ENCODE peak calls at places on chromosomes 7 and 10, in ten cellular contexts. M, Z, O, E, L, P, S, N, G and B are unnamed samples.

GRCh38 chr7:55538538-55538937 is 33.8 kb downstream of the VOPP1 start:
- DNase-seq in E (no peak), O (no peak), G (peak), Z (peak), P (no peak), S (no peak), M (no peak), N (no peak), L (no peak), B (peak)

GRCh38 chr10:633279-634245 is 55.9 kb downstream of the DIP2C start:
- DNase-seq in S (no peak), Z (no peak), O (no peak), N (no peak), L (no peak), G (no peak), E (no peak), P (no peak), M (peak), B (no peak)

GRCh38 chr7:137970263-137970975 is 31.5 kb downstream of the CREB3L2 start:
- DNase-seq in L (no peak), Z (peak), O (no peak), P (no peak), M (no peak), S (no peak), E (no peak), G (peak), N (peak), B (peak)

GRCh38 chr7:92485267-92485892 is 7.6 kb upstream of the ERVW-1 start:
- DNase-seq in L (no peak), M (no peak), S (no peak), E (no peak), O (no peak), G (no peak), Z (no peak), N (no peak), P (no peak), B (no peak)

GRCh38 chr7:2967705-2968104 is 76.0 kb downstream of the CARD11 start:
- DNase-seq in O (no peak), M (no peak), S (no peak), E (no peak), G (no peak), N (no peak), P (no peak), Z (no peak), L (no peak), B (no peak)

GRCh38 chr7:27252935-27253333 is 10.3 kb downstream of the EVX1 start:
- DNase-seq in O (no peak), S (no peak), N (no peak), L (no peak), M (no peak), E (no peak), P (no peak), G (no peak), Z (no peak), B (no peak)

GRCh38 chr7:50779427-50779826 is 3.3 kb downstream of the GRB10 start:
- DNase-seq in L (no peak), E (no peak), N (no peak), O (no peak), G (no peak), Z (no peak), M (no peak), P (peak), S (no peak), B (no peak)

GRCh38 chr10:93267521-93267920 is 193.8 kb downstream of the CYP26A1 start:
- DNase-seq in P (peak), G (no peak), L (no peak), M (no peak), O (no peak), N (no peak), Z (no peak), S (no peak), E (no peak), B (no peak)

GRCh38 chr10:131660427-131660826 is 240.4 kb upstream of the PPP2R2D start:
- DNase-seq in L (no peak), E (no peak), G (no peak), M (no peak), S (no peak), Z (no peak), N (no peak), P (no peak), O (no peak), B (no peak)

GRCh38 chr7:47266131-47266706 is 315.7 kb downstream of the TNS3 start:
- DNase-seq in G (peak), L (peak), O (no peak), N (peak), M (peak), S (peak), E (peak), P (peak), Z (peak), B (peak)

GRCh38 chr10:49280001-49280408 is 19.0 kb upstream of the C10orf71 start:
- DNase-seq in G (peak), O (no peak), P (no peak), N (no peak), L (peak), S (no peak), M (no peak), Z (peak), E (no peak), B (peak)

GRCh38 chr10:8349610-8350249 is 295.2 kb downstream of the GATA3 start:
- DNase-seq in E (no peak), O (no peak), S (no peak), N (peak), P (no peak), M (no peak), G (no peak), L (no peak), Z (no peak), B (no peak)

GRCh38 chr7:33457041-33457440 is 327.7 kb downstream of the BBS9 start:
- DNase-seq in P (no peak), G (no peak), M (no peak), Z (no peak), O (no peak), L (no peak), S (no peak), N (no peak), E (no peak), B (peak)

GRCh38 chr7:44736896-44737295 is 11.8 kb upstream of the ZMIZ2 start:
- DNase-seq in G (no peak), P (no peak), N (no peak), O (no peak), E (no peak), L (no peak), Z (no peak), M (no peak), S (no peak), B (no peak)

GRCh38 chr10:103894454-103894853 is 23.5 kb downstream of the STN1 start:
- DNase-seq in G (peak), E (no peak), N (no peak), L (no peak), O (no peak), Z (no peak), P (no peak), S (no peak), M (no peak), B (peak)

GRCh38 chr10:34701194-34701593 is 113.9 kb downstream of the PARD3 start:
- DNase-seq in G (no peak), O (no peak), P (no peak), N (no peak), S (no peak), L (no peak), M (no peak), E (no peak), Z (no peak), B (no peak)

GRCh38 chr10:114548662-114549061 is 109.4 kb downstream of the ABLIM1 start:
- DNase-seq in M (peak), Z (peak), N (peak), G (peak), P (peak), O (no peak), L (no peak), E (no peak), S (no peak), B (peak)

GRCh38 chr10:74824184-74825032 is 2.0 kb upstream of the KAT6B start:
- DNase-seq in P (no peak), O (peak), G (no peak), N (no peak), E (no peak), Z (peak), L (no peak), M (no peak), S (no peak), B (no peak)

GRCh38 chr7:73770002-73770859 is at the start of gene CLDN3:
- DNase-seq in N (peak), O (no peak), Z (peak), M (peak), L (no peak), G (no peak), S (no peak), P (peak), E (no peak), B (no peak)

GRCh38 chr10:66931340-66931948 is 5.6 kb downstream of the LRRTM3 start:
- DNase-seq in N (peak), E (peak), P (no peak), S (no peak), Z (peak), O (no peak), L (no peak), G (peak), M (peak), B (peak)

GRCh38 chr7:85749715-85750453 is 563.0 kb upstream of the SEMA3D start:
- DNase-seq in O (peak), N (no peak), E (no peak), Z (no peak), S (no peak), P (no peak), G (peak), M (no peak), L (no peak), B (peak)

GRCh38 chr7:44373418-44373740 is 48.0 kb upstream of the CAMK2B start:
- DNase-seq in P (no peak), N (no peak), M (no peak), O (no peak), Z (no peak), G (no peak), E (no peak), S (no peak), L (no peak), B (no peak)

GRCh38 chr7:48096273-48096672 is 7.2 kb downstream of the UPP1 start:
- DNase-seq in G (no peak), M (no peak), L (no peak), Z (no peak), E (no peak), O (no peak), P (no peak), N (no peak), S (no peak), B (no peak)

GRCh38 chr7:129903935-129904334 is 48.8 kb downstream of the UBE2H start:
- DNase-seq in S (no peak), E (no peak), Z (no peak), O (no peak), P (no peak), M (no peak), N (no peak), L (no peak), G (no peak), B (no peak)

GRCh38 chr10:73975388-73975787 is 22.5 kb upstream of the VCL start:
- DNase-seq in L (no peak), P (no peak), S (no peak), G (no peak), O (no peak), N (no peak), Z (no peak), E (no peak), M (no peak), B (no peak)

GRCh38 chr7:94511763-94512162 is 2.2 kb downstream of the CASD1 start:
- DNase-seq in L (no peak), S (no peak), O (no peak), P (peak), M (peak), G (peak), Z (peak), E (no peak), N (no peak), B (peak)